ENCODE peak calls at places on chromosomes 2 and 18, in four cellular contexts. N is activated naive CD4-positive, alpha-beta T cell; T is NCI-H1092; L is AG10803. R is an unnamed sample.

GRCh38 chr18:2905802-2906521 is 59.2 kb downstream of the EMILIN2 start:
- DNase-seq in N (no peak), T (no peak), L (peak; percentile 57), R (no peak)

GRCh38 chr18:74745658-74746403 is 148.2 kb downstream of the ZNF407 start:
- DNase-seq in N (no peak), T (no peak), L (peak; percentile 60), R (peak; percentile 9)

GRCh38 chr2:121860033-121860810 is 104.8 kb downstream of the TSN start:
- DNase-seq in N (no peak), T (no peak), L (peak; percentile 93), R (peak; percentile 5)

GRCh38 chr2:149166958-149167810 is 128.7 kb downstream of the LYPD6B start:
- DNase-seq in N (no peak), T (no peak), L (peak; percentile 48), R (no peak)

GRCh38 chr2:240400319-240401161 is 34.9 kb upstream of the GPC1 start:
- DNase-seq in N (no peak), T (no peak), L (no peak), R (no peak)

GRCh38 chr2:101806123-101806522 is 108.6 kb downstream of the MAP4K4 start:
- DNase-seq in N (no peak), T (no peak), L (peak; percentile 72), R (no peak)

GRCh38 chr2:71120195-71120594 is 9.8 kb downstream of the MCEE start:
- DNase-seq in N (no peak), T (no peak), L (no peak), R (no peak)

GRCh38 chr2:85326406-85326945 is 1.3 kb downstream of the TGOLN2 start:
- DNase-seq in N (no peak), T (no peak), L (no peak), R (no peak)

GRCh38 chr18:48798334-48799197 is 152.2 kb downstream of the SMAD7 start:
- DNase-seq in N (no peak), T (no peak), L (no peak), R (no peak)

GRCh38 chr18:48663096-48663930 is 124.5 kb downstream of the CTIF start:
- DNase-seq in N (no peak), T (no peak), L (no peak), R (no peak)

GRCh38 chr2:104521247-104521646 is 332.7 kb upstream of the POU3F3 start:
- DNase-seq in N (no peak), T (peak; percentile 37), L (no peak), R (no peak)

GRCh38 chr2:43312751-43313641 is 86.6 kb upstream of the ZFP36L2 start:
- DNase-seq in N (no peak), T (peak; percentile 52), L (peak; percentile 63), R (no peak)

GRCh38 chr2:34365512-34365911 is 766.4 kb upstream of the FAM98A start:
- DNase-seq in N (no peak), T (no peak), L (no peak), R (no peak)

GRCh38 chr2:187783446-187783845 is 229.2 kb upstream of the TFPI start:
- DNase-seq in N (no peak), T (no peak), L (no peak), R (no peak)

GRCh38 chr2:157784169-157784822 is 91.8 kb downstream of the ACVR1 start:
- DNase-seq in N (no peak), T (no peak), L (no peak), R (peak; percentile 41)

GRCh38 chr2:173118385-173118784 is 42.7 kb downstream of the MAP3K20 start:
- DNase-seq in N (no peak), T (no peak), L (no peak), R (no peak)

GRCh38 chr18:48090702-48091101 is 160.2 kb upstream of the SMAD2 start:
- DNase-seq in N (no peak), T (no peak), L (no peak), R (no peak)

GRCh38 chr18:61554946-61555361 is 221.7 kb downstream of the CDH20 start:
- DNase-seq in N (no peak), T (no peak), L (no peak), R (no peak)

GRCh38 chr18:48997985-48998831 is 47.4 kb upstream of the SMAD7 start:
- DNase-seq in N (no peak), T (no peak), L (peak; percentile 97), R (peak; percentile 91)

GRCh38 chr18:79870369-79871025 is 72.8 kb downstream of the KCNG2 start:
- DNase-seq in N (no peak), T (no peak), L (no peak), R (no peak)

GRCh38 chr18:1062592-1062991 is 157.9 kb downstream of the ADCYAP1 start:
- DNase-seq in N (no peak), T (no peak), L (peak; percentile 2), R (no peak)

GRCh38 chr2:239732666-239733010 is 292.5 kb downstream of the NDUFA10 start:
- DNase-seq in N (no peak), T (no peak), L (no peak), R (no peak)

GRCh38 chr18:49342690-49343089 is 117.8 kb downstream of the DYM start:
- DNase-seq in N (no peak), T (no peak), L (no peak), R (no peak)

GRCh38 chr2:150885236-150885635 is 376.4 kb downstream of the RBM43 start:
- DNase-seq in N (no peak), T (no peak), L (no peak), R (no peak)

GRCh38 chr2:111100765-111101162 is 19.9 kb upstream of the BCL2L11 start:
- DNase-seq in N (no peak), T (no peak), L (no peak), R (no peak)

GRCh38 chr2:172836386-172837200 is 100.9 kb downstream of the RAPGEF4 start:
- DNase-seq in N (no peak), T (no peak), L (peak; percentile 53), R (peak; percentile 83)

GRCh38 chr2:149931486-149931885 is 343.9 kb upstream of the MMADHC start:
- DNase-seq in N (no peak), T (no peak), L (no peak), R (no peak)

GRCh38 chr2:168652997-168653906 is 149.2 kb upstream of the NOSTRIN start:
- DNase-seq in N (no peak), T (no peak), L (peak; percentile 11), R (no peak)

GRCh38 chr2:222690564-222691200 is 19.2 kb downstream of the MOGAT1 start:
- DNase-seq in N (peak; percentile 14), T (peak; percentile 56), L (peak; percentile 65), R (peak; percentile 80)

GRCh38 chr2:168056242-168056641 is 191.2 kb downstream of the STK39 start:
- DNase-seq in N (no peak), T (no peak), L (no peak), R (no peak)

GRCh38 chr2:71882949-71883472 is 264.7 kb downstream of the CYP26B1 start:
- DNase-seq in N (no peak), T (no peak), L (peak; percentile 98), R (no peak)